ENCODE peak calls at places on chromosome 1, in four cellular contexts. N is fibroblast of lung, L is neuronal stem cell, F is IMR-90. M is an unnamed sample.

GRCh38 chr1:34688358-34688757 is 66.5 kb upstream of the GJB5 start:
- DNase-seq in N (no peak), L (no peak), F (no peak), M (no peak)

GRCh38 chr1:86464819-86465218 is 3.9 kb upstream of the CLCA1 start:
- DNase-seq in N (no peak), L (no peak), F (no peak), M (no peak)

GRCh38 chr1:19646366-19646765 is 2.3 kb downstream of the NBL1 start:
- DNase-seq in N (no peak), L (no peak), F (no peak), M (peak; percentile 54)

GRCh38 chr1:100979652-100980051 is 45.9 kb downstream of the DPH5 start:
- DNase-seq in N (peak; percentile 63), L (no peak), F (no peak), M (no peak)

GRCh38 chr1:103108525-103109150 is 316 bp upstream of the COL11A1 start:
- DNase-seq in N (no peak), L (peak; percentile 91), F (no peak), M (no peak)

GRCh38 chr1:77536813-77537212 is 145.6 kb downstream of the ZZZ3 start:
- DNase-seq in N (peak; percentile 96), L (no peak), F (peak; percentile 98), M (no peak)

GRCh38 chr1:56255516-56256181 is 323.7 kb downstream of the PLPP3 start:
- DNase-seq in N (peak; percentile 96), L (no peak), F (peak; percentile 69), M (no peak)

GRCh38 chr1:81584398-81584797 is 216.3 kb upstream of the ADGRL2 start:
- DNase-seq in N (peak; percentile 89), L (no peak), F (peak; percentile 52), M (no peak)

GRCh38 chr1:170533331-170533730 is 1.4 kb downstream of the GORAB start:
- DNase-seq in N (peak; percentile 65), L (no peak), F (peak; percentile 70), M (no peak)

GRCh38 chr1:17919525-17920439 is 164.6 kb downstream of the ACTL8 start:
- DNase-seq in N (peak; percentile 58), L (peak; percentile 73), F (peak; percentile 55), M (peak; percentile 74)

GRCh38 chr1:225653463-225654276 is 747 bp upstream of the ENAH start:
- DNase-seq in N (peak; percentile 72), L (peak; percentile 65), F (peak; percentile 73), M (no peak)

GRCh38 chr1:158067651-158068050 is 74.2 kb downstream of the KIRREL1 start:
- DNase-seq in N (peak; percentile 58), L (no peak), F (peak; percentile 80), M (no peak)

GRCh38 chr1:27099904-27100796 is 54.8 kb downstream of the SLC9A1 start:
- DNase-seq in N (peak; percentile 80), L (no peak), F (no peak), M (no peak)

GRCh38 chr1:93641527-93641926 is 40.1 kb downstream of the BCAR3 start:
- DNase-seq in N (no peak), L (no peak), F (peak; percentile 35), M (no peak)

GRCh38 chr1:81213279-81213678 is 587.5 kb upstream of the ADGRL2 start:
- DNase-seq in N (no peak), L (no peak), F (no peak), M (no peak)

GRCh38 chr1:36594041-36594440 is 111.3 kb upstream of the CSF3R start:
- DNase-seq in N (no peak), L (no peak), F (no peak), M (no peak)

GRCh38 chr1:94876362-94876761 is 50.5 kb downstream of the CNN3 start:
- DNase-seq in N (no peak), L (no peak), F (peak; percentile 76), M (no peak)

GRCh38 chr1:101388904-101389546 is 152.2 kb downstream of the S1PR1 start:
- DNase-seq in N (no peak), L (no peak), F (peak; percentile 3), M (peak; percentile 99)

GRCh38 chr1:17606826-17607440 is 67.4 kb downstream of the ARHGEF10L start:
- DNase-seq in N (peak; percentile 73), L (peak; percentile 75), F (peak; percentile 60), M (peak; percentile 82)

GRCh38 chr1:227428803-227429202 is 110.5 kb upstream of the CDC42BPA start:
- DNase-seq in N (peak; percentile 70), L (no peak), F (peak; percentile 63), M (no peak)
- H2AFZ ChIP-seq in N (no peak overlapping the region), L (no peak overlapping the region), F (no peak overlapping the region), M (no peak overlapping the region)

GRCh38 chr1:41464886-41465285 is 19.6 kb downstream of the EDN2 start:
- DNase-seq in N (no peak), L (no peak), F (no peak), M (no peak)

GRCh38 chr1:41463516-41463915 is 21.0 kb downstream of the EDN2 start:
- DNase-seq in N (no peak), L (no peak), F (no peak), M (no peak)

GRCh38 chr1:41461790-41462679 is 22.4 kb downstream of the EDN2 start:
- DNase-seq in N (peak; percentile 78), L (no peak), F (no peak), M (no peak)

GRCh38 chr1:41465741-41466140 is 18.7 kb downstream of the EDN2 start:
- DNase-seq in N (peak; percentile 48), L (no peak), F (no peak), M (no peak)

GRCh38 chr1:41462680-41463004 is 21.8 kb downstream of the EDN2 start:
- DNase-seq in N (no peak), L (no peak), F (no peak), M (no peak)
- H3K27ac ChIP-seq in N (no peak overlapping the region), L (no peak overlapping the region), F (no peak overlapping the region), M (no peak overlapping the region)

GRCh38 chr1:152013664-152014237 is 20.1 kb upstream of the S100A10 start:
- DNase-seq in N (no peak), L (no peak), F (peak; percentile 56), M (peak; percentile 77)
- H3K9ac ChIP-seq in N (no peak overlapping the region), L (no peak overlapping the region), F (no peak overlapping the region), M (no peak overlapping the region)

DNA sequence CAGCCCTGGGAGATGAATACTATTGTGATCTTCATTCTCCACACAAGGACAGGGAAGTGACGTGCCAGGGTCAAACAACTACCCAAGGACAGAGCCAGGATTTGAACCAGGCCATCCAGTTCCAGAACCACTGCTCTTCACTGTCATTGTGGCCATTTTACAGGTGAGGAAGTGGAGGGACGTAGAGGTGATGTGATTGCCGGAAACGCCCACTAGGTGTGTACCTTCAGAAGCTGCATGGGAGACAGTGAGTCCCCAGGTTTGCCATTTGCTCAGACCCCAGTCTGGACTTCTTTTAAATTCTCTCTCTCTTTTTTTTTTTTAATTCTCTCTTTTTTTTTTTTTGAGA is 207.6 kb upstream of the TMEM51 start:
- DNase-seq in N (no peak), L (no peak), F (no peak), M (no peak)
- H2AFZ ChIP-seq in N (no peak overlapping the region), L (no peak overlapping the region), F (peak overlapping the region; percentile 86), M (no peak overlapping the region)

M was measured in Karpas-422.